ENCODE peak calls at places on chromosomes 4 and X, in six cellular contexts. W is HepG2, V is HCT116, A is GM23338, T is SK-N-SH, L is HL-60. X is an unnamed sample.

GRCh38 chrX:2188316-2188715 is 312.5 kb downstream of the DHRSX start:
- DNase-seq in A (peak; percentile 35), T (no peak), V (peak; percentile 26), W (peak; percentile 54), L (no peak), X (peak; percentile 29)

GRCh38 chrX:51759055-51759454 is 15.8 kb downstream of the GSPT2 start:
- DNase-seq in W (no peak), T (peak; percentile 14), V (no peak), L (no peak), A (peak; percentile 67), X (no peak)

GRCh38 chrX:50594788-50595187 is 124.2 kb upstream of the DGKK start:
- DNase-seq in T (no peak), W (no peak), V (no peak), A (peak; percentile 86), L (no peak), X (no peak)

GRCh38 chrX:147735364-147735763 is 176.4 kb upstream of the FMR1 start:
- DNase-seq in A (peak; percentile 9), V (no peak), L (no peak), W (no peak), T (no peak), X (no peak)

GRCh38 chr4:8221476-8221875 is 22.4 kb downstream of the SH3TC1 start:
- DNase-seq in A (no peak), T (peak; percentile 80), W (no peak), L (peak; percentile 80), V (no peak), X (no peak)

GRCh38 chrX:34880656-34881055 is 61.9 kb upstream of the FAM47B start:
- DNase-seq in A (no peak), V (no peak), L (no peak), W (no peak), T (no peak), X (no peak)

GRCh38 chr4:185719493-185719843 is 92.5 kb downstream of the SORBS2 start:
- DNase-seq in A (no peak), V (no peak), T (no peak), L (no peak), W (no peak), X (no peak)

GRCh38 chr4:66572949-66573348 is 902.7 kb upstream of the EPHA5 start:
- DNase-seq in L (no peak), A (no peak), V (no peak), W (no peak), T (no peak), X (no peak)

GRCh38 chr4:52619591-52619931 is 39.5 kb downstream of the USP46 start:
- DNase-seq in V (no peak), A (no peak), L (no peak), T (no peak), W (no peak), X (no peak)

GRCh38 chrX:42772874-42773273 is 5.1 kb downstream of the PPP1R2C start:
- DNase-seq in W (no peak), T (no peak), V (no peak), L (no peak), A (no peak), X (no peak)

GRCh38 chrX:110944793-110945466 is 149.3 kb upstream of the CHRDL1 start:
- DNase-seq in V (no peak), T (peak; percentile 58), A (peak; percentile 45), L (no peak), W (no peak), X (no peak)

GRCh38 chr4:57832083-57832482 is 721.9 kb upstream of the IGFBP7 start:
- DNase-seq in V (no peak), W (no peak), L (no peak), A (no peak), T (no peak), X (no peak)

GRCh38 chr4:155972098-155972497 is 18.4 kb upstream of the CTSO start:
- DNase-seq in L (no peak), T (no peak), A (peak; percentile 61), V (peak; percentile 19), W (no peak), X (no peak)

GRCh38 chr4:88308587-88308986 is 24.2 kb upstream of the PPM1K start:
- DNase-seq in L (no peak), T (no peak), V (no peak), A (no peak), W (no peak), X (no peak)
- TF ChIP-seq POLR2AphosphoS5 in L (no peak), T (no peak), V (no peak), A (no peak), W (no peak), X (no peak)

DNA sequence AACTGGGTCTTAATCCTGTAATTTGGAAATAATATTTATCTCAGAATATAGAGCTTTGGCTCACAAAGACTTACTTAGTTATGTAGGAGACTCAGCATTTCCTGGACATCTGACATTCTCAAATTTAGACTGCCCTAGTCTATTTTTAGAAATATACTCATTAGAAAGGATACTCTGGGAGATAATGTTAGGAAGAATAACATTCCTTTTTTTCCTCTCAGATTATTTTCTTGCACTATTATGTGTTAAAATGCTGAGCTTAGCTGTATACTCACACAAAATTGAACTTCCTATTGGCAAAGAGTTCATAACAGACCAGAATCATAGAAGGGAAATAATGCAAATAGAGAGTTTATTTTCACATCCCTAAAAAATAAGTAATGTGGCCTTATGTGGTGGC is 1424.9 kb upstream of the PCDH7 start:
- DNase-seq in T (no peak), L (no peak), A (no peak), W (no peak), V (no peak), X (no peak)
- TF ChIP-seq REST in T (no peak), L (no peak), A (no peak), W (no peak), V (no peak), X (no peak)

DNA sequence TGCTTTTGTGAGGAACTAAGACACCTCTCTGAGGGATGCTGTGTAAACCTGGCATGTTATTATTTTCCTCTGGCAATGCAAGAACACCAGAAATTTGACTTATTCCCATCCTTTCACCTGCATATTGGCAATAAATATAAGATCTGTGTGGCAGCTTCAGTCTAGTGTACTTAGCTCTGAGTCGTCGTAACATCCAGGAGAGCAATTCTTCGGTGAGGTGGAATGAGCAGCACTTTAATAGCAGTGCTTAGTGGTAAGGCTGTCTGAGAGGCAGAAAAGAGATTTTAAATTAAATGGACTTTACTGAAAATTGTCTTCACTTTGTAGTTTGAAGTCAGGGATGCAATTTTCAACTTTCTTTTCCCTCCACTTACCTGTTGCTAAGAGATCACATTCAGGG is 344.9 kb downstream of the PCDH7 start:
- DNase-seq in A (no peak), V (no peak), T (no peak), W (no peak), L (no peak), X (no peak)
- TF ChIP-seq POLR2AphosphoS5 in A (no peak), V (no peak), T (no peak), W (no peak), L (no peak), X (no peak)

DNA sequence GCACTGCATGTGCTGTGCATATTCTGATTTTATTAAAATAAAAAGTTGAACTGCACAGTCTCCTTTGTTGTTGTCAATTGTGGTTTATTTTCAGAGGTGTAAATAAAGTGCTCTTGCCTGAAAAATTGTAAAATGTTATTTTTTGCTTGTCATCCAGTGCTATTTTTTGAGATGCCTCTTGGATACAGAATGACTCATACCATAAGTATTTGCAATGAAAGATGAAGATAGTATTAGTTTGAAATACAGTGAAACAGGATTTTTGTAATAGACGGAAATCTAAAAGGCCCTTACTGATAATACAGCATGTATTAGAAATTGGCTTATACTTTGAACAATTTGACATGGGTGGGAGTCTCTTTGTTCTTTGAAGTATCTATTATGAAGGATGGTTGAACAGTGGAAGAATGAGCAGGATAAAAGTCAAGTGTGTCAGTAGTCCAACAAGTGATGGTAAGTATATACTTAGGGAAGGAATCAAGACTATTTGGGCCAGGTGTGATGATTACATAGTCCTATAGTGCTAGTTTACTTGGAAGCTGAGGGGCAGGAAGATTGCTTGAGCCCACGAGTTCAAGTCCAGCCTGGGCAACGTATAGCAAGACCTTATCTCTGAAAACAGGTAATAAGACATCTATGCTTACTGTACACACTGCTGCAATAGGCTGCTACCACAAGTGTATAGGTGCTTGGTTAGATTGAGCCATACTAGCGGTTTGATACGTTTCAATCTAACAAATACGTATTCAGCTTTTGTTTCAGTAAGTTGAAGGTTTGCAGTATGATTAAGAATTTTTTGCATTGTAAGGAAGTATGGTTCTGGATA is 16.4 kb downstream of the DDX3X start:
- DNase-seq in L (no peak), V (no peak), T (no peak), W (no peak), A (peak; percentile 5), X (no peak)
- TF ChIP-seq REST in L (no peak), V (no peak), T (no peak), W (no peak), A (no peak), X (no peak)

GRCh38 chr4:22906046-22906445 is 213.3 kb downstream of the GBA3 start:
- DNase-seq in W (no peak), V (no peak), A (no peak), T (no peak), L (no peak), X (no peak)

GRCh38 chr4:22901631-22902030 is 208.9 kb downstream of the GBA3 start:
- DNase-seq in A (no peak), W (no peak), V (no peak), L (no peak), T (no peak), X (no peak)

GRCh38 chr4:22903913-22904312 is 211.2 kb downstream of the GBA3 start:
- DNase-seq in T (no peak), A (no peak), L (no peak), W (no peak), V (no peak), X (no peak)
- TF ChIP-seq POLR2AphosphoS5 in T (no peak), A (no peak), L (no peak), W (no peak), V (no peak), X (no peak)

GRCh38 chr4:188620608-188621007 is 481.4 kb downstream of the TRIML1 start:
- DNase-seq in T (no peak), L (no peak), A (no peak), V (no peak), W (no peak), X (no peak)

GRCh38 chr4:188623314-188623854 is 484.1 kb downstream of the TRIML1 start:
- DNase-seq in W (no peak), A (no peak), L (no peak), T (no peak), V (no peak), X (no peak)

GRCh38 chr4:188619456-188620149 is 480.4 kb downstream of the TRIML1 start:
- DNase-seq in A (peak; percentile 61), W (no peak), T (no peak), L (no peak), V (no peak), X (no peak)

GRCh38 chr4:188624370-188624769 is 485.1 kb downstream of the TRIML1 start:
- DNase-seq in V (no peak), A (no peak), L (no peak), W (no peak), T (no peak), X (no peak)
- TF ChIP-seq REST in V (no peak), A (no peak), L (no peak), W (no peak), T (no peak), X (no peak)

X was measured in K562.